ENCODE peak calls at places on chromosomes 11 and 22, in four cellular contexts. One of them, this sample, is unnamed. For H3K9me3 and H3K27me3, the result is how much of the 10 kb centered on the place peaks cover.

GRCh38 chr11:83033972-83034672 is 37.6 kb downstream of the RAB30 start:
- DNase-seq in PC-3: peak
- DNase-seq in adrenal gland: peak
- DNase-seq in K562: no peak
- DNase-seq in this sample: no peak

GRCh38 chr22:19527321-19527721 is 3.1 kb upstream of the CLDN5 start:
- DNase-seq in K562: peak
- DNase-seq in adrenal gland: peak
- DNase-seq in PC-3: no peak
- DNase-seq in this sample: no peak

GRCh38 chr11:14041040-14041439 is 78.5 kb downstream of the SPON1 start:
- DNase-seq in adrenal gland: no peak
- DNase-seq in PC-3: peak
- DNase-seq in K562: peak
- DNase-seq in this sample: no peak

GRCh38 chr11:92266821-92267220 is 42.2 kb downstream of the FAT3 start:
- DNase-seq in adrenal gland: no peak
- DNase-seq in K562: no peak
- DNase-seq in PC-3: no peak
- DNase-seq in this sample: no peak

GRCh38 chr11:3916962-3917361 is 61.5 kb downstream of the STIM1 start:
- DNase-seq in PC-3: no peak
- DNase-seq in K562: no peak
- DNase-seq in adrenal gland: no peak
- DNase-seq in this sample: no peak

GRCh38 chr22:29167032-29167911 is 38.4 kb upstream of the EMID1 start:
- DNase-seq in adrenal gland: no peak
- DNase-seq in K562: no peak
- DNase-seq in PC-3: no peak
- DNase-seq in this sample: no peak

GRCh38 chr11:14413307-14414072 is 54.5 kb upstream of the RRAS2 start:
- DNase-seq in adrenal gland: peak
- DNase-seq in K562: peak
- DNase-seq in PC-3: peak
- DNase-seq in this sample: no peak

GRCh38 chr11:255176-255575 is 18.4 kb downstream of the PSMD13 start:
- DNase-seq in K562: no peak
- DNase-seq in PC-3: no peak
- DNase-seq in adrenal gland: no peak
- DNase-seq in this sample: no peak

GRCh38 chr11:109939176-109939810 is 153.9 kb upstream of the ZC3H12C start:
- DNase-seq in K562: peak
- DNase-seq in PC-3: peak
- DNase-seq in adrenal gland: peak
- DNase-seq in this sample: peak

GRCh38 chr22:20751185-20751851 is 22.6 kb upstream of the SERPIND1 start:
- DNase-seq in PC-3: no peak
- DNase-seq in K562: peak
- DNase-seq in adrenal gland: no peak
- DNase-seq in this sample: no peak

GRCh38 chr22:46652081-46652929 is 32.1 kb downstream of the GRAMD4 start:
- DNase-seq in adrenal gland: peak
- DNase-seq in K562: peak
- DNase-seq in PC-3: no peak
- DNase-seq in this sample: no peak

GRCh38 chr11:72391638-72392423 is 42.5 kb downstream of the CLPB start:
- DNase-seq in adrenal gland: no peak
- DNase-seq in PC-3: no peak
- DNase-seq in K562: no peak
- DNase-seq in this sample: no peak

DNA sequence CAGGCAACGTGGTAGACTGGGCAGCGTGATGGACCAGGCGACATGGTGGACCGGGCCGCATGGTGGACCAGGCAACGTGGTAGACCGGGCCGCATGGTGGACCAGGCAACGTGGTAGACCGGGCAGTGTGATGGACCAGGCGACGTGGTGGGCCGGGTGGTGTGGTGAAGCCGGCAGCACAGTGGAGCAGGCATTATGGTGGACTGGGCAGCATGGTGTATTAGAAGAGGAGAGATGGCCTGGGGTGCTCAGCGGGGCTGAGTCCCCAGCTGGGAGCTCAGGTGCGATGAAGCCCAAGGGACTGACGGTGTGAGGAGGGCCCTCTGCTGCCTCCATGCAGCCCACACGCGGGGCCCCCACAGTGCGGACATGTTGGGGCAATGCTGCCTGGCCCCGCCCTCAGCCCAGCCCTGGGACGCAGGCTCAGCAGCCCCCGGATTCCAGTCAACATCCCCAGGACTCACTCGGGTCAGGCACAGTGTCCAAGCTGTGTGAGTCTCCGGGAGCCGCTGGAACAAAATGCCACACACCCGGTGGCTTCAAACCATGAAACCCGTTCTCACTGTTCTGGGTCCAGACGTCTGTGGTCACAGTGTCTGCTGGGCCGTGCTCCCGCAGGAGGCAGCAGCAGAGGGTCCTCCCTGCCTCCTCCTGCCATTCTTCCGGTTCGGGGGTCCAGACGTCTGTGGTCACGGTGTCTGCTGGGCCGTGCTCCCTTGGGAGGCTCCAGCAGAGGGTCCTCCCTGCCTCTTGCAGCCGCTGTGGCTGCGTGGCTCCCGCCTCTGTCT is 1084.9 kb downstream of the BRD1 start:
- DNase-seq in adrenal gland: peak
- DNase-seq in K562: no peak
- DNase-seq in PC-3: no peak
- DNase-seq in this sample: no peak
- H3K9me3 ChIP-seq in adrenal gland: under half
- H3K9me3 ChIP-seq in K562: under half
- H3K9me3 ChIP-seq in PC-3: under half
- H3K9me3 ChIP-seq in this sample: under half

GRCh38 chr22:30469165-30469564 is 2.7 kb downstream of the SEC14L3 start:
- DNase-seq in adrenal gland: no peak
- DNase-seq in PC-3: no peak
- DNase-seq in K562: no peak
- DNase-seq in this sample: no peak
- H3K27me3 ChIP-seq in adrenal gland: under half
- H3K27me3 ChIP-seq in PC-3: under half
- H3K27me3 ChIP-seq in K562: under half
- H3K27me3 ChIP-seq in this sample: under half

GRCh38 chr22:48429621-48430020 is 1398.1 kb downstream of the BRD1 start:
- DNase-seq in PC-3: no peak
- DNase-seq in adrenal gland: no peak
- DNase-seq in K562: no peak
- DNase-seq in this sample: no peak
- H3K9me3 ChIP-seq in PC-3: under half
- H3K9me3 ChIP-seq in adrenal gland: under half
- H3K9me3 ChIP-seq in K562: under half
- H3K9me3 ChIP-seq in this sample: under half

GRCh38 chr11:76724162-76724768 is 53.7 kb upstream of the LRRC32 start:
- DNase-seq in adrenal gland: no peak
- DNase-seq in PC-3: no peak
- DNase-seq in K562: peak
- DNase-seq in this sample: no peak

GRCh38 chr11:76732643-76733042 is 50.5 kb upstream of the TSKU start:
- DNase-seq in adrenal gland: no peak
- DNase-seq in K562: no peak
- DNase-seq in PC-3: no peak
- DNase-seq in this sample: no peak

GRCh38 chr11:76730887-76731286 is 52.3 kb upstream of the TSKU start:
- DNase-seq in adrenal gland: no peak
- DNase-seq in PC-3: no peak
- DNase-seq in K562: no peak
- DNase-seq in this sample: no peak

GRCh38 chr11:76728778-76729177 is 54.4 kb upstream of the TSKU start:
- DNase-seq in PC-3: peak
- DNase-seq in K562: no peak
- DNase-seq in adrenal gland: no peak
- DNase-seq in this sample: no peak

DNA sequence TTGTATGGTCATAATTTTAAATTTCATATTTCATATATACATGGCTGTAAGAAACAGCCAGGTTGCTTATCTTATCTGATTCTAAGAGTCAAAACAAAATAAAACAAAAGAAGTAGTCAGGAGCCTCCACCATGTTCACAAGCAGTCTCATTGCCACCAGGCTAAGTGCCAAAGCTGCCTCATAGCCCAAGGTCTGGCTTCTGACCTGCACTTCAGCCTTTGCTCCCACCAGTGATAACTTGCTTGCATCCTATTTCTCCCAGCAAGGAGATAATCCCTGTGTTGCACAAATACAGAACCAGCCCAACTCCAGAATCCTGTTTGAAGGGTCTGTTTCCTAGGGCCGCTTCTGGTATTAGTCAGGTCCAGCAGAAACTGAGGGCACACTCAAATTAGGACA is 53.9 kb upstream of the TSKU start:
- DNase-seq in PC-3: no peak
- DNase-seq in adrenal gland: peak
- DNase-seq in K562: no peak
- DNase-seq in this sample: no peak
- H3K27me3 ChIP-seq in PC-3: under half
- H3K27me3 ChIP-seq in adrenal gland: under half
- H3K27me3 ChIP-seq in K562: under half
- H3K27me3 ChIP-seq in this sample: under half

DNA sequence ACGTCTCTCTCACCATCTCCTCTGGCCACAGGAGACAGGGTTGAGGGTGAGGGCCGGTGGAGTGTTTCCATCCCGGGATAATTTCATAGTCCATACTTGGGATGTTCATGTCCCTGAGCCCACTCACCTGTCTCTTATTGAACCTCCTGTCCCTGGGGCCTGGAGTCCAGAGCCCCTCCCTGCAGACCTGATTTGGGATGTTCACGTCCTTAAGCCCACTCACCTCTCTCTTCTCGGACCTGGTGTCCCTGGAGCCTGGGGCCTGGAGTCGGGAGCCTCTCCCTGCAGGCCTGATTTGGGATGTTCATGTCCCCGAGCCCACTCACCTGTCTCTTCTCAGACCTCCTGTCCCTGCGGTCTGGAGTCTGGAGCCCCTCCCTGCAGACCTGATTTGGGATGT is 868.2 kb downstream of the BRD1 start:
- DNase-seq in adrenal gland: no peak
- DNase-seq in PC-3: no peak
- DNase-seq in K562: no peak
- DNase-seq in this sample: no peak
- H3K9me3 ChIP-seq in adrenal gland: under half
- H3K9me3 ChIP-seq in PC-3: under half
- H3K9me3 ChIP-seq in K562: under half
- H3K9me3 ChIP-seq in this sample: under half

GRCh38 chr11:65898656-65899355 is 1.4 kb downstream of the FOSL1 start:
- DNase-seq in PC-3: no peak
- DNase-seq in K562: no peak
- DNase-seq in adrenal gland: no peak
- DNase-seq in this sample: no peak
- H3K27me3 ChIP-seq in PC-3: under half
- H3K27me3 ChIP-seq in K562: under half
- H3K27me3 ChIP-seq in adrenal gland: under half
- H3K27me3 ChIP-seq in this sample: under half

GRCh38 chr11:50164050-50164449 is 131.4 kb downstream of the OR4C45 start:
- DNase-seq in K562: no peak
- DNase-seq in PC-3: no peak
- DNase-seq in adrenal gland: no peak
- DNase-seq in this sample: no peak

GRCh38 chr11:50174975-50175374 is 142.3 kb downstream of the OR4C45 start:
- DNase-seq in PC-3: no peak
- DNase-seq in K562: no peak
- DNase-seq in adrenal gland: no peak
- DNase-seq in this sample: no peak

GRCh38 chr11:50170115-50170514 is 137.4 kb downstream of the OR4C45 start:
- DNase-seq in K562: no peak
- DNase-seq in adrenal gland: no peak
- DNase-seq in PC-3: no peak
- DNase-seq in this sample: no peak

GRCh38 chr11:50174189-50174588 is 141.5 kb downstream of the OR4C45 start:
- DNase-seq in K562: no peak
- DNase-seq in PC-3: peak
- DNase-seq in adrenal gland: no peak
- DNase-seq in this sample: no peak

GRCh38 chr11:50169634-50170033 is 137.0 kb downstream of the OR4C45 start:
- DNase-seq in PC-3: no peak
- DNase-seq in adrenal gland: no peak
- DNase-seq in K562: no peak
- DNase-seq in this sample: no peak
- H3K9me3 ChIP-seq in PC-3: under half
- H3K9me3 ChIP-seq in adrenal gland: under half
- H3K9me3 ChIP-seq in K562: under half
- H3K9me3 ChIP-seq in this sample: under half

GRCh38 chr11:124749920-124750319 is 2.1 kb downstream of the VSIG2 start:
- DNase-seq in adrenal gland: no peak
- DNase-seq in PC-3: no peak
- DNase-seq in K562: no peak
- DNase-seq in this sample: no peak
- H3K27me3 ChIP-seq in adrenal gland: under half
- H3K27me3 ChIP-seq in PC-3: under half
- H3K27me3 ChIP-seq in K562: under half
- H3K27me3 ChIP-seq in this sample: under half